ENCODE peak calls at places on chromosomes 5 and 9, in five cellular contexts. V is activated T-helper 1 cell treated with anti-CD3 and anti-CD28 coated beads, Interleukin-2, amount 50 U/mL, for 16 hours; W is esophagus squamous epithelium; N is AG08396; C is stimulated activated effector memory CD8-positive, alpha-beta T cell treated with anti-CD3 and anti-CD28 coated beads, Interleukin-12 subunit alpha, Interleukin-12 subunit beta, amount 100 ng/mL, for 72 hours. O is an unnamed sample.

GRCh38 chr9:96139592-96140251 is 162.3 kb downstream of the HSD17B3 start:
- DNase-seq in N (peak; percentile 73), V (no peak), W (no peak), C (no peak), O (peak; percentile 54)

GRCh38 chr9:103281126-103281525 is 286.0 kb downstream of the CYLC2 start:
- DNase-seq in C (no peak), W (no peak), N (no peak), V (no peak), O (no peak)

GRCh38 chr9:101514056-101514455 is 19.6 kb upstream of the RNF20 start:
- DNase-seq in N (peak; percentile 29), V (no peak), W (no peak), C (no peak), O (no peak)

GRCh38 chr5:10827571-10827970 is 66.5 kb upstream of the DAP start:
- DNase-seq in N (no peak), W (no peak), V (no peak), C (no peak), O (no peak)

GRCh38 chr9:74770508-74771261 is 117.0 kb downstream of the TRPM6 start:
- DNase-seq in W (no peak), V (peak; percentile 9), C (no peak), N (peak; percentile 38), O (no peak)

GRCh38 chr5:139131062-139131856 is 66.9 kb downstream of the SIL1 start:
- DNase-seq in V (no peak), W (no peak), C (no peak), N (peak; percentile 69), O (peak; percentile 38)

GRCh38 chr5:11903121-11903613 is 1.1 kb downstream of the CTNND2 start:
- DNase-seq in V (no peak), C (no peak), W (no peak), N (no peak), O (no peak)

GRCh38 chr9:105338308-105338707 is 93.9 kb downstream of the SLC44A1 start:
- DNase-seq in C (no peak), V (no peak), W (no peak), N (no peak), O (no peak)

GRCh38 chr9:33288828-33289483 is 1.4 kb upstream of the NFX1 start:
- DNase-seq in N (no peak), W (no peak), V (no peak), C (no peak), O (no peak)

GRCh38 chr9:121720992-121721350 is 69.5 kb downstream of the DAB2IP start:
- DNase-seq in C (no peak), N (no peak), V (no peak), W (no peak), O (no peak)

GRCh38 chr9:110049699-110050450 is 158.1 kb downstream of the C9orf152 start:
- DNase-seq in V (no peak), C (no peak), W (no peak), N (peak; percentile 15), O (peak; percentile 63)

GRCh38 chr5:100902406-100903035 is 561 bp downstream of the ST8SIA4 start:
- DNase-seq in N (no peak), C (peak; percentile 70), V (no peak), W (no peak), O (peak; percentile 8)

GRCh38 chr5:143306040-143306439 is 97.4 kb downstream of the NR3C1 start:
- DNase-seq in W (no peak), V (no peak), C (no peak), N (no peak), O (no peak)

GRCh38 chr5:74643160-74643562 is 2.6 kb upstream of the ENC1 start:
- DNase-seq in C (no peak), N (peak; percentile 71), W (no peak), V (no peak), O (no peak)

GRCh38 chr9:17622749-17623148 is 43.9 kb downstream of the SH3GL2 start:
- DNase-seq in N (no peak), C (no peak), W (no peak), V (no peak), O (no peak)

GRCh38 chr5:137192293-137192743 is 306.8 kb downstream of the SPOCK1 start:
- DNase-seq in N (no peak), V (no peak), W (no peak), C (no peak), O (no peak)

GRCh38 chr9:128108784-128109709 is 18.5 kb downstream of the PTGES2 start:
- DNase-seq in V (no peak), N (no peak), W (no peak), C (no peak), O (no peak)

GRCh38 chr5:6176294-6176693 is 202.1 kb downstream of the MED10 start:
- DNase-seq in W (no peak), N (no peak), V (no peak), C (no peak), O (no peak)

GRCh38 chr5:150674376-150674821 is 13.3 kb downstream of the MYOZ3 start:
- DNase-seq in V (no peak), N (no peak), C (no peak), W (no peak), O (no peak)

GRCh38 chr5:177310757-177311173 is 933 bp downstream of the MXD3 start:
- DNase-seq in N (no peak), V (no peak), W (no peak), C (peak; percentile 71), O (peak; percentile 71)

GRCh38 chr5:35372482-35372881 is 142.2 kb upstream of the PRLR start:
- DNase-seq in N (no peak), W (no peak), V (no peak), C (no peak), O (no peak)

GRCh38 chr5:93578179-93578812 is 2.7 kb downstream of the NR2F1-AS1 start:
- DNase-seq in C (no peak), W (no peak), N (peak; percentile 31), V (no peak), O (no peak)

O was measured in left colon.